ENCODE peak calls at places on chromosomes 4 and X, in ten cellular contexts. D is fibroblast of lung, J is cardiac muscle cell, G is epithelial cell of esophagus, U is endothelial cell, F is endodermal cell, N is foreskin keratinocyte, Q is astrocyte of the spinal cord, T is A549, Z is heart left ventricle. X is an unnamed sample.

GRCh38 chr4:21885241-21885640 is 63.3 kb downstream of the KCNIP4 start:
- DNase-seq in D (peak; percentile 69), J (no peak), G (no peak), U (no peak), F (no peak), N (no peak), Q (peak; percentile 29), T (no peak), Z (no peak), X (no peak)

GRCh38 chr4:12360391-12360790 is 931.7 kb upstream of the HS3ST1 start:
- DNase-seq in D (no peak), J (no peak), G (peak; percentile 86), U (no peak), F (no peak), N (peak; percentile 63), Q (no peak), T (no peak), Z (no peak), X (no peak)

GRCh38 chrX:150513564-150513963 is 54.9 kb upstream of the MTM1 start:
- DNase-seq in D (no peak), J (no peak), G (no peak), U (no peak), F (no peak), N (no peak), Q (no peak), T (no peak), Z (no peak), X (no peak)

GRCh38 chr4:176538217-176538925 is 218.6 kb downstream of the SPCS3 start:
- DNase-seq in D (peak; percentile 95), J (no peak), G (peak; percentile 90), U (no peak), F (no peak), N (peak; percentile 94), Q (peak; percentile 92), T (peak; percentile 46), Z (no peak), X (no peak)

GRCh38 chr4:47930971-47931804 is 16.8 kb upstream of the NFXL1 start:
- DNase-seq in D (peak; percentile 84), J (no peak), G (peak; percentile 40), U (no peak), F (no peak), N (peak; percentile 68), Q (peak; percentile 70), T (no peak), Z (no peak), X (no peak)

GRCh38 chr4:184281231-184282139 is 63.8 kb upstream of the ENPP6 start:
- DNase-seq in D (no peak), J (no peak), G (no peak), U (no peak), F (no peak), N (no peak), Q (no peak), T (no peak), Z (no peak), X (peak; percentile 69)

GRCh38 chrX:68139791-68140190 is 293.5 kb downstream of the OPHN1 start:
- DNase-seq in D (no peak), J (no peak), G (no peak), U (no peak), F (no peak), N (no peak), Q (no peak), T (no peak), Z (no peak), X (no peak)

GRCh38 chr4:107897823-107898222 is 33.5 kb upstream of the CYP2U1 start:
- DNase-seq in D (no peak), J (no peak), G (peak; percentile 19), U (no peak), F (no peak), N (no peak), Q (no peak), T (no peak), Z (no peak), X (no peak)

GRCh38 chr4:150069361-150069760 is 8.9 kb upstream of the DCLK2 start:
- DNase-seq in D (no peak), J (no peak), G (no peak), U (no peak), F (no peak), N (no peak), Q (no peak), T (no peak), Z (no peak), X (no peak)

GRCh38 chr4:38131371-38132139 is 171.4 kb downstream of the PTTG2 start:
- DNase-seq in D (peak; percentile 72), J (peak; percentile 43), G (peak; percentile 31), U (no peak), F (peak; percentile 88), N (no peak), Q (peak; percentile 47), T (no peak), Z (no peak), X (peak; percentile 37)

GRCh38 chr4:10750714-10751113 is 66.1 kb upstream of the CLNK start:
- DNase-seq in D (peak; percentile 61), J (no peak), G (no peak), U (no peak), F (no peak), N (no peak), Q (peak; percentile 58), T (no peak), Z (no peak), X (no peak)

GRCh38 chr4:169229571-169230028 is 41.2 kb downstream of the SH3RF1 start:
- DNase-seq in D (peak; percentile 98), J (no peak), G (peak; percentile 92), U (no peak), F (no peak), N (peak; percentile 88), Q (peak; percentile 96), T (peak; percentile 58), Z (no peak), X (no peak)

GRCh38 chr4:143247866-143248265 is 63.1 kb downstream of the USP38 start:
- DNase-seq in D (no peak), J (no peak), G (no peak), U (no peak), F (no peak), N (no peak), Q (no peak), T (no peak), Z (no peak), X (no peak)

GRCh38 chr4:160495356-160495755 is 1392.5 kb downstream of the RAPGEF2 start:
- DNase-seq in D (no peak), J (no peak), G (no peak), U (no peak), F (no peak), N (no peak), Q (no peak), T (no peak), Z (no peak), X (no peak)

GRCh38 chr4:3434891-3435683 is 6.7 kb upstream of the HGFAC start:
- DNase-seq in D (no peak), J (no peak), G (no peak), U (no peak), F (peak; percentile 68), N (no peak), Q (no peak), T (no peak), Z (no peak), X (no peak)
- TF ChIP-seq CTCF in D (no peak), J (peak; percentile 18), G (peak; percentile 26), U (no peak), F (peak; percentile 66), N (no peak), Q (peak; percentile 41), T (no peak), Z (no peak), X (peak; percentile 24)

GRCh38 chrX:30935985-30936384 is 46.9 kb upstream of the TAB3 start:
- DNase-seq in D (peak; percentile 11), J (peak; percentile 49), G (peak; percentile 20), U (peak; percentile 21), F (peak; percentile 69), N (no peak), Q (peak; percentile 11), T (peak; percentile 21), Z (no peak), X (no peak)
- TF ChIP-seq CTCF in D (peak; percentile 13), J (peak; percentile 16), G (peak; percentile 35), U (no peak), F (peak; percentile 63), N (peak; percentile 24), Q (peak; percentile 36), T (no peak), Z (no peak), X (peak; percentile 10)

GRCh38 chr4:127352220-127352619 is 280.5 kb upstream of the INTU start:
- DNase-seq in D (no peak), J (no peak), G (no peak), U (no peak), F (peak; percentile 62), N (no peak), Q (no peak), T (no peak), Z (no peak), X (no peak)
- TF ChIP-seq CTCF in D (no peak), J (no peak), G (no peak), U (no peak), F (peak; percentile 69), N (no peak), Q (no peak), T (no peak), Z (no peak), X (no peak)

GRCh38 chr4:1241936-1242505 is 6.9 kb downstream of the CTBP1 start:
- DNase-seq in D (no peak), J (no peak), G (no peak), U (no peak), F (peak; percentile 32), N (no peak), Q (no peak), T (no peak), Z (no peak), X (peak; percentile 26)

GRCh38 chr4:1244978-1245471 is 3.9 kb downstream of the CTBP1 start:
- DNase-seq in D (no peak), J (no peak), G (no peak), U (no peak), F (peak; percentile 32), N (no peak), Q (no peak), T (no peak), Z (no peak), X (no peak)

GRCh38 chr4:1244081-1244977 is 4.6 kb downstream of the CTBP1 start:
- DNase-seq in D (no peak), J (no peak), G (no peak), U (no peak), F (peak; percentile 38), N (no peak), Q (no peak), T (no peak), Z (no peak), X (no peak)

GRCh38 chr4:1242506-1243450 is 6.2 kb downstream of the CTBP1 start:
- DNase-seq in D (no peak), J (no peak), G (no peak), U (no peak), F (peak; percentile 38), N (no peak), Q (no peak), T (no peak), Z (no peak), X (peak; percentile 25)

DNA sequence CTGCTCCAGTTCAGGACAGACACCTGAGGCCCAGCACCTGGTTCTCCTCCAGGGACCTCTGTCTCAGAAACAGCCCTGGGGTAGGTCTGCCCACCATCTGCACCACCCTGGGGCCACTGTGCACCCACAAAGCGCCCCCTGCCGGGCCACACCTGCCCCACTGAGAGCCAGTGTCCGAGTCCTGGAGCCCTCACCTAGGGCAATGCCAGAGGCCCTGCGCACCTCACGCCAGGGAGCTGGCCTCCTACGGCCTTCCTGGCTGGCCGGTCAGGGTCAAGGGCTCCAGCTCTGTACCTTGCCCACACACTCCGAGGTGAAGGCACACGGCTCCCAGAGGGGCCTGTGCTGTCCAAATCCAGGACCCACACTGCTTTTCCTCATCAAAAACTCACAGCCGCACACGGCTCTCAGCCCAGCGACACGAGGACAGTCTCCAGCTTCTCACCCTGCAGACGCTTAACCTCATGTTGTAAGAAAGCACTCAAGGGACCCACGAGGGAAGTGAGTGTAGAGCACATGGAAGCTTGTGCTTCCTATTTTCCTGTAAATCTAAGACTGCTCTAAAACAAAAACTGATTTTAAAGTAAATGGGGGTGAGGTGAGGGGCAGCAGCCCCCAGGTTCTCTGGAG is 5.4 kb downstream of the CTBP1 start:
- DNase-seq in D (no peak), J (no peak), G (no peak), U (no peak), F (peak; percentile 48), N (no peak), Q (no peak), T (no peak), Z (no peak), X (no peak)
- TF ChIP-seq CTCF in D (no peak), J (no peak), G (no peak), U (no peak), F (no peak), N (peak; percentile 27), Q (no peak), T (peak; percentile 15), Z (no peak), X (peak; percentile 32)

X was measured in GM13977.